ENCODE peak calls at places on chromosomes 5 and 9, in five cellular contexts. C, V, K, A and F are unnamed samples.

GRCh38 chr5:115260248-115260647 is 2.4 kb downstream of the PGGT1B start:
- DNase-seq in K (no peak), C (no peak), V (no peak), A (no peak), F (no peak)

GRCh38 chr9:27090231-27090630 is 18.8 kb upstream of the TEK start:
- DNase-seq in C (no peak), K (no peak), A (no peak), V (no peak), F (no peak)

GRCh38 chr9:72022846-72023245 is 37.6 kb downstream of the C9orf57 start:
- DNase-seq in C (peak; percentile 47), V (no peak), A (no peak), K (no peak), F (no peak)

GRCh38 chr5:73764586-73764985 is 138.6 kb downstream of the ARHGEF28 start:
- DNase-seq in K (no peak), C (peak; percentile 68), V (no peak), A (no peak), F (no peak)

GRCh38 chr5:105304859-105305258 is 1742.3 kb upstream of the NUDT12 start:
- DNase-seq in K (no peak), C (no peak), V (no peak), A (no peak), F (no peak)

GRCh38 chr9:95511232-95511951 is 5.4 kb downstream of the PTCH1 start:
- DNase-seq in K (no peak), C (no peak), A (no peak), V (no peak), F (no peak)

GRCh38 chr9:94005272-94005901 is 50.2 kb upstream of the BARX1 start:
- DNase-seq in V (no peak), A (no peak), C (no peak), K (peak; percentile 8), F (no peak)

GRCh38 chr5:145237843-145238242 is 597.3 kb downstream of the PRELID2 start:
- DNase-seq in K (peak; percentile 61), V (no peak), A (no peak), C (no peak), F (peak; percentile 75)

GRCh38 chr5:104763163-104763562 is 1200.6 kb upstream of the NUDT12 start:
- DNase-seq in C (no peak), A (no peak), K (no peak), V (no peak), F (no peak)

GRCh38 chr5:115186794-115187193 is 17.1 kb upstream of the TRIM36 start:
- DNase-seq in K (no peak), C (no peak), V (no peak), A (no peak), F (no peak)

GRCh38 chr5:168882283-168882682 is 303.1 kb upstream of the PANK3 start:
- DNase-seq in A (no peak), K (no peak), C (no peak), V (no peak), F (no peak)
- H3K27ac ChIP-seq in A (no peak overlapping the region), K (no peak overlapping the region), C (no peak overlapping the region), V (no peak overlapping the region), F (no peak overlapping the region)

GRCh38 chr5:174722500-174722899 is 1.9 kb upstream of the MSX2 start:
- DNase-seq in V (no peak), A (no peak), K (no peak), C (no peak), F (no peak)
- H3K4me3 ChIP-seq in V (no peak overlapping the region), A (no peak overlapping the region), K (no peak overlapping the region), C (no peak overlapping the region), F (no peak overlapping the region)

DNA sequence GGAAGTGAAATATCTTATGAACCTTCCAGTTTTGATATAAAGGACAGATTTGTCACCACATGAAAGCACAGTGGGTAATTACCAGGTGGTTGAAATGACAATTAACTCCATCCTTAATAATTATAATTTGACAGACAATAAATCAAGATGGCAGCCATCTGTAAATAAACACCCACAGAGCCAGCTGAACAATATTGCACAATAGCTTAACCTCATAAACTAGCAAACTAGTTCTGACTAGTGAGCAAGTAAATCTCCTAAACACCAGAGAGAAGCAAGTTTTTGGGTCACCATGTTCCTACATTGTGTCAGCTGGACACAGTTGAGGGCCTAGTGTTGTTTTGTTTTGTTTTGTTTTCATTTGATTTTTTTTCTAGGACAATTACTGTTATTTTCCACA is 577.4 kb downstream of the ACTL7B start:
- DNase-seq in V (no peak), C (no peak), A (no peak), K (no peak), F (no peak)
- H3K27ac ChIP-seq in V (no peak overlapping the region), C (no peak overlapping the region), A (no peak overlapping the region), K (no peak overlapping the region), F (no peak overlapping the region)

GRCh38 chr5:43638556-43638955 is 35.6 kb downstream of the NNT start:
- DNase-seq in K (no peak), A (no peak), V (no peak), C (no peak), F (no peak)

GRCh38 chr5:43638107-43638506 is 35.1 kb downstream of the NNT start:
- DNase-seq in V (no peak), K (no peak), C (no peak), A (no peak), F (no peak)

GRCh38 chr5:43636076-43636475 is 33.1 kb downstream of the NNT start:
- DNase-seq in A (no peak), K (no peak), V (no peak), C (no peak), F (no peak)

GRCh38 chr5:43635374-43635773 is 32.4 kb downstream of the NNT start:
- DNase-seq in C (no peak), V (no peak), K (no peak), A (no peak), F (no peak)

GRCh38 chr5:43637416-43637815 is 34.4 kb downstream of the NNT start:
- DNase-seq in K (no peak), A (no peak), C (no peak), V (no peak), F (no peak)
- H3K4me3 ChIP-seq in K (no peak overlapping the region), A (no peak overlapping the region), C (no peak overlapping the region), V (no peak overlapping the region), F (no peak overlapping the region)

GRCh38 chr9:116100711-116101111 is 52.9 kb upstream of the PAPPA start:
- DNase-seq in K (no peak), A (no peak), C (peak; percentile 54), V (no peak), F (no peak)
- H3K27ac ChIP-seq in K (no peak overlapping the region), A (no peak overlapping the region), C (no peak overlapping the region), V (no peak overlapping the region), F (no peak overlapping the region)